ENCODE peak calls at places on chromosomes 4 and X, in seven cellular contexts. K is HFF-Myc; Y is CD4-positive, alpha-beta T cell; G is nephron progenitor cell; L is psoas muscle; S is neural crest cell; D is GM23338. E is an unnamed sample.

GRCh38 chr4:169485791-169486742 is 126.3 kb downstream of the NEK1 start:
- DNase-seq in G (peak), L (no peak), Y (peak), S (peak), D (peak), K (peak), E (no peak)

GRCh38 chrX:20530319-20530979 is 263.7 kb upstream of the RPS6KA3 start:
- DNase-seq in Y (peak), L (no peak), D (peak), K (no peak), S (peak), G (peak), E (peak)

GRCh38 chr4:38601244-38601915 is 62.6 kb upstream of the KLF3 start:
- DNase-seq in L (no peak), K (no peak), D (no peak), S (no peak), Y (no peak), G (no peak), E (no peak)

GRCh38 chr4:11537846-11538245 is 109.2 kb upstream of the HS3ST1 start:
- DNase-seq in D (no peak), L (no peak), Y (no peak), S (no peak), G (no peak), K (no peak), E (no peak)

GRCh38 chr4:182807346-182807745 is 109.8 kb downstream of the DCTD start:
- DNase-seq in G (no peak), D (peak), S (peak), Y (no peak), L (no peak), K (no peak), E (no peak)

GRCh38 chr4:173287486-173287885 is 46.7 kb downstream of the HMGB2 start:
- DNase-seq in K (no peak), D (no peak), L (no peak), S (no peak), G (no peak), Y (no peak), E (no peak)

GRCh38 chrX:152177052-152177451 is 38.7 kb upstream of the MAGEA10 start:
- DNase-seq in Y (no peak), K (no peak), D (no peak), S (no peak), G (no peak), L (no peak), E (no peak)

GRCh38 chr4:150337709-150338108 is 244.2 kb upstream of the MAB21L2 start:
- DNase-seq in S (no peak), G (no peak), D (peak), Y (no peak), L (no peak), K (peak), E (no peak)

GRCh38 chr4:121823505-121824170 is at the start of gene CCNA2:
- DNase-seq in K (peak), D (peak), Y (peak), G (peak), L (peak), S (peak), E (peak)

GRCh38 chr4:37236165-37236564 is 8.4 kb upstream of the NWD2 start:
- DNase-seq in Y (no peak), D (no peak), K (no peak), G (no peak), S (no peak), L (no peak), E (no peak)

DNA sequence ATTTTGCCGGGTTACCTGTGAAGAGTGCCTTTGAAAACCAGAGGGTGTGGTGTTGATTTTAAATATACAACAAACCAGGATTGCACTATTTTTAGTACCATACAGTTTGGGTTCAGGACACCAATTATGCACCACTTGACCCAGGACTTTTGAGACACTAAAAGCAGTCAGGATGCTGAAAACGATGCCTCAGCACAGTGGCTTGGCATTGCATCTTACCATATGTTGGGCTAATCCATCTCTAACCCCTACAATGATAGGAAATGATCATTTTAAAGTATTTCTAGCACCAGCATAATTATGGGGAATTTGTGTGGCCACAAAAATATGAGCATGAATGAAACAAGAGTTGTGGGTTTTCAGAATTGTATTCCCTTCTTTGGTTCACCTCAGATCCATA is 4.1 kb downstream of the IBSP start:
- DNase-seq in L (no peak), K (no peak), Y (no peak), D (no peak), S (no peak), G (no peak), E (no peak)
- TF ChIP-seq CTCF in L (no peak), K (no peak), Y (no peak), D (no peak), S (no peak), G (no peak), E (no peak)

GRCh38 chr4:144754562-144755410 is 108.8 kb downstream of the HHIP start:
- DNase-seq in K (no peak), S (no peak), L (no peak), D (peak), G (no peak), Y (no peak), E (peak)
- TF ChIP-seq CTCF in K (peak), S (peak), L (peak), D (peak), G (no peak), Y (no peak), E (peak)

GRCh38 chr4:3792813-3793212 is 26.6 kb downstream of the ADRA2C start:
- DNase-seq in S (no peak), Y (no peak), D (peak), G (peak), L (no peak), K (no peak), E (peak)
- TF ChIP-seq CTCF in S (peak), Y (no peak), D (peak), G (peak), L (no peak), K (peak), E (peak)

GRCh38 chr4:80409798-80410197 is 74.3 kb downstream of the CFAP299 start:
- DNase-seq in K (no peak), S (no peak), D (no peak), Y (no peak), L (no peak), G (no peak), E (no peak)
- TF ChIP-seq CTCF in K (no peak), S (no peak), D (no peak), Y (no peak), L (no peak), G (no peak), E (no peak)

GRCh38 chrX:41759817-41760216 is 35.8 kb downstream of the GPR82 start:
- DNase-seq in S (no peak), L (no peak), K (no peak), G (no peak), Y (no peak), D (peak), E (no peak)
- TF ChIP-seq CTCF in S (peak), L (peak), K (peak), G (peak), Y (no peak), D (peak), E (peak)

GRCh38 chrX:38651625-38652601 is 90.6 kb downstream of the TSPAN7 start:
- DNase-seq in D (no peak), K (no peak), Y (no peak), S (no peak), G (no peak), L (no peak), E (no peak)

GRCh38 chrX:38656350-38656915 is 95.1 kb downstream of the TSPAN7 start:
- DNase-seq in G (no peak), S (no peak), K (no peak), D (no peak), Y (no peak), L (no peak), E (no peak)

GRCh38 chrX:38652934-38653442 is 91.6 kb downstream of the TSPAN7 start:
- DNase-seq in G (no peak), L (no peak), K (no peak), S (no peak), D (no peak), Y (no peak), E (no peak)

GRCh38 chrX:38657562-38657961 is 96.2 kb downstream of the TSPAN7 start:
- DNase-seq in S (no peak), K (no peak), G (no peak), L (no peak), D (no peak), Y (no peak), E (no peak)

GRCh38 chrX:38654302-38654701 is 93.0 kb downstream of the TSPAN7 start:
- DNase-seq in K (no peak), S (no peak), Y (no peak), G (no peak), L (no peak), D (peak), E (no peak)
- TF ChIP-seq CTCF in K (peak), S (peak), Y (no peak), G (peak), L (peak), D (peak), E (peak)